ENCODE peak calls at places on chromosomes 16 and 17, in nine cellular contexts. N, P, F, Q, L, Z, S, C and A are unnamed samples.

GRCh38 chr17:20935740-20936139 is 107.1 kb downstream of the USP22 start:
- DNase-seq in N (no peak), P (peak), F (peak), Q (no peak), L (no peak), Z (peak), S (no peak), C (no peak), A (peak)

GRCh38 chr16:86575754-86576557 is 2.4 kb upstream of the FOXL1 start:
- DNase-seq in N (peak), P (peak), F (peak), Q (peak), L (peak), Z (peak), S (peak), C (peak), A (no peak)

GRCh38 chr16:53041196-53041977 is 11.3 kb downstream of the CHD9NB start:
- DNase-seq in N (peak), P (no peak), F (no peak), Q (peak), L (peak), Z (no peak), S (peak), C (no peak), A (no peak)

GRCh38 chr16:69465083-69465721 is 40.8 kb downstream of the CYB5B start:
- DNase-seq in N (peak), P (no peak), F (no peak), Q (no peak), L (peak), Z (no peak), S (no peak), C (peak), A (no peak)

GRCh38 chr16:22217890-22218730 is 12.0 kb downstream of the EEF2K start:
- DNase-seq in N (no peak), P (no peak), F (no peak), Q (no peak), L (peak), Z (no peak), S (peak), C (no peak), A (no peak)

GRCh38 chr17:9816472-9816871 is 5.4 kb downstream of the GSG1L2 start:
- DNase-seq in N (no peak), P (no peak), F (no peak), Q (no peak), L (no peak), Z (no peak), S (no peak), C (no peak), A (no peak)

GRCh38 chr17:63700528-63701441 is 860 bp upstream of the LIMD2 start:
- DNase-seq in N (peak), P (peak), F (no peak), Q (no peak), L (peak), Z (no peak), S (peak), C (peak), A (no peak)

GRCh38 chr16:54750249-54750648 is 180.4 kb upstream of the IRX5 start:
- DNase-seq in N (no peak), P (no peak), F (no peak), Q (no peak), L (no peak), Z (no peak), S (no peak), C (no peak), A (no peak)

GRCh38 chr17:44362479-44362963 is 1.1 kb downstream of the FAM171A2 start:
- DNase-seq in N (no peak), P (peak), F (no peak), Q (no peak), L (no peak), Z (no peak), S (no peak), C (no peak), A (no peak)

GRCh38 chr16:1667271-1667670 is 10.8 kb upstream of the JPT2 start:
- DNase-seq in N (no peak), P (no peak), F (no peak), Q (no peak), L (no peak), Z (no peak), S (no peak), C (no peak), A (no peak)

GRCh38 chr17:34719569-34719968 is 140.2 kb downstream of the TMEM132E start:
- DNase-seq in N (no peak), P (no peak), F (no peak), Q (no peak), L (no peak), Z (no peak), S (no peak), C (no peak), A (no peak)

GRCh38 chr16:55088098-55088497 is 157.4 kb downstream of the IRX5 start:
- DNase-seq in N (no peak), P (no peak), F (no peak), Q (no peak), L (no peak), Z (no peak), S (no peak), C (no peak), A (no peak)

GRCh38 chr17:78322327-78322857 is 37.5 kb downstream of the SOCS3 start:
- DNase-seq in N (no peak), P (peak), F (no peak), Q (no peak), L (no peak), Z (no peak), S (no peak), C (no peak), A (no peak)

GRCh38 chr16:53156516-53156915 is 101.7 kb downstream of the CHD9 start:
- DNase-seq in N (no peak), P (peak), F (peak), Q (no peak), L (no peak), Z (no peak), S (no peak), C (no peak), A (no peak)

GRCh38 chr17:30393491-30393890 is 14.8 kb downstream of the CPD start:
- DNase-seq in N (no peak), P (no peak), F (no peak), Q (no peak), L (no peak), Z (no peak), S (no peak), C (no peak), A (no peak)

GRCh38 chr17:54901230-54901847 is 687 bp downstream of the TOM1L1 start:
- DNase-seq in N (no peak), P (peak), F (peak), Q (no peak), L (no peak), Z (no peak), S (no peak), C (no peak), A (no peak)

GRCh38 chr17:42329025-42329976 is 41.0 kb downstream of the STAT5A start:
- DNase-seq in N (no peak), P (peak), F (no peak), Q (no peak), L (no peak), Z (peak), S (peak), C (no peak), A (no peak)

GRCh38 chr16:86664518-86665318 is 86.4 kb downstream of the FOXL1 start:
- DNase-seq in N (no peak), P (peak), F (peak), Q (no peak), L (peak), Z (peak), S (no peak), C (no peak), A (no peak)

GRCh38 chr16:21100447-21100846 is 50.2 kb downstream of the DNAH3 start:
- DNase-seq in N (no peak), P (peak), F (no peak), Q (no peak), L (no peak), Z (peak), S (no peak), C (no peak), A (no peak)

GRCh38 chr16:86928517-86929148 is 350.3 kb downstream of the FOXL1 start:
- DNase-seq in N (no peak), P (no peak), F (no peak), Q (no peak), L (peak), Z (no peak), S (no peak), C (peak), A (no peak)

GRCh38 chr17:35345926-35346771 is 27.3 kb downstream of the SLFN11 start:
- DNase-seq in N (no peak), P (peak), F (peak), Q (peak), L (no peak), Z (no peak), S (peak), C (peak), A (no peak)

GRCh38 chr17:75344664-75345063 is 55.4 kb upstream of the SLC25A19 start:
- DNase-seq in N (no peak), P (no peak), F (no peak), Q (no peak), L (peak), Z (no peak), S (no peak), C (no peak), A (no peak)

GRCh38 chr17:29828676-29829291 is 101.2 kb downstream of the SSH2 start:
- DNase-seq in N (no peak), P (no peak), F (no peak), Q (no peak), L (no peak), Z (no peak), S (no peak), C (no peak), A (no peak)

GRCh38 chr17:7336240-7337175 is at the start of gene ACAP1:
- DNase-seq in N (no peak), P (no peak), F (no peak), Q (no peak), L (peak), Z (no peak), S (no peak), C (no peak), A (peak)

GRCh38 chr16:5738586-5738985 is 641.0 kb upstream of the EEF2KMT start:
- DNase-seq in N (no peak), P (no peak), F (no peak), Q (no peak), L (no peak), Z (no peak), S (no peak), C (no peak), A (no peak)
- H3K4me3 ChIP-seq in N (no peak), P (no peak), F (no peak), Q (no peak), L (no peak), Z (no peak), S (no peak), C (no peak), A (no peak)

GRCh38 chr16:46621006-46621629 is at the start of gene SHCBP1:
- DNase-seq in N (peak), P (peak), F (peak), Q (peak), L (peak), Z (peak), S (peak), C (peak), A (peak)

GRCh38 chr16:46621902-46622676 is 910 bp upstream of the SHCBP1 start:
- DNase-seq in N (no peak), P (no peak), F (no peak), Q (no peak), L (no peak), Z (no peak), S (no peak), C (no peak), A (no peak)

GRCh38 chr16:46620265-46621005 is 744 bp downstream of the SHCBP1 start:
- DNase-seq in N (no peak), P (peak), F (no peak), Q (no peak), L (peak), Z (no peak), S (no peak), C (no peak), A (peak)

DNA sequence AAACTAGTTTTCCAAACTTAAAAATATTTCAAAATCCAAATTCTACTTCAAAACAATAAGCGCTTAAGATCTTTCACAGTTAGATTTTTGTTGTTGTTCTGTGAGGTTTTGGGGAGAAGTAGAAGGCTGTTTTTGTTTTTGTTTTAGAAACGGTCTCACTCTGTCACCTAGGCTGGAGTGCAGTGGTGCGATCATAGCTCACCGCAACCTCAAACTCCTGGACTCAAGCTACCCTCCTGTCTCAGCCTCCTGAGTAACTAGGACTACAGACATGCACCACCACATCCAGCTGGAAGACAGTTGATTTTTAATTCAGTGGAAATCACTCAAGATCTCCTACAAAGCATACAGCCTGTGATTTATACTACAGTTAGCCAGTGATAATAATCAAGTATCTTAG is 2.7 kb downstream of the SHCBP1 start:
- DNase-seq in N (no peak), P (no peak), F (no peak), Q (no peak), L (peak), Z (no peak), S (no peak), C (no peak), A (no peak)
- H3K4me3 ChIP-seq in N (no peak), P (no peak), F (no peak), Q (no peak), L (peak), Z (no peak), S (no peak), C (no peak), A (no peak)

DNA sequence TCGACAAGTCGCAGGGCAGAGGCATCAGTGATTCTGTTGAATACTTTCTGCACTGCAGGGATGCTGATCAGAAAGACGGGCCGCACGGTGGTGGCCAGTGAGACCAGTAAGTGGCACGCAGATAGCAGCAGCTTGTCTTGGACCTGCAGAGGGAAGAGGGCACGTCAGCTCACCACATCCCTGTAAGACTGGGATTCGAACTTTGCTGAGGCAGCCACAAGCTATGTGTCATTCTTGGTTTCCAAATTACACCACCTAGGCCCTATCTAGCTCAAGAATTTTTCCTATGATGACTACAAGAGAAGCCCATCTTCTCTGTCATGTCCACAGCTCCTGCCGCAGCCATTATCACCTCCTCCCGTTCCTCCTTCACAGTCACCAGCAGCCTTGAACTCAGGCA is 49.4 kb upstream of the GSG1L start:
- DNase-seq in N (no peak), P (no peak), F (no peak), Q (no peak), L (no peak), Z (no peak), S (no peak), C (no peak), A (no peak)
- H3K4me3 ChIP-seq in N (no peak), P (no peak), F (no peak), Q (no peak), L (no peak), Z (no peak), S (no peak), C (no peak), A (no peak)

GRCh38 chr16:67989322-67990017 is 9.2 kb upstream of the DPEP3 start:
- DNase-seq in N (no peak), P (no peak), F (no peak), Q (no peak), L (peak), Z (no peak), S (no peak), C (no peak), A (no peak)

GRCh38 chr16:67990018-67990386 is 9.3 kb downstream of the DPEP2 start:
- DNase-seq in N (no peak), P (no peak), F (no peak), Q (no peak), L (no peak), Z (no peak), S (no peak), C (no peak), A (no peak)

GRCh38 chr16:67995423-67995822 is 3.9 kb downstream of the DPEP2 start:
- DNase-seq in N (no peak), P (no peak), F (no peak), Q (no peak), L (peak), Z (no peak), S (no peak), C (no peak), A (no peak)

GRCh38 chr16:67993207-67994036 is 5.9 kb downstream of the DPEP2 start:
- DNase-seq in N (peak), P (peak), F (no peak), Q (peak), L (peak), Z (no peak), S (peak), C (peak), A (peak)

GRCh38 chr16:67992661-67993206 is 6.5 kb downstream of the DPEP2 start:
- DNase-seq in N (no peak), P (no peak), F (no peak), Q (no peak), L (peak), Z (no peak), S (no peak), C (no peak), A (no peak)
- H3K4me3 ChIP-seq in N (no peak), P (no peak), F (no peak), Q (no peak), L (no peak), Z (no peak), S (no peak), C (no peak), A (peak)

GRCh38 chr17:80339118-80339517 is 75.8 kb upstream of the ENDOV start:
- DNase-seq in N (no peak), P (no peak), F (no peak), Q (no peak), L (no peak), Z (no peak), S (no peak), C (no peak), A (no peak)

GRCh38 chr17:80331820-80332219 is 71.2 kb downstream of the RNF213 start:
- DNase-seq in N (no peak), P (no peak), F (no peak), Q (no peak), L (no peak), Z (no peak), S (peak), C (no peak), A (no peak)

GRCh38 chr17:80339731-80340456 is 75.1 kb upstream of the ENDOV start:
- DNase-seq in N (no peak), P (no peak), F (no peak), Q (no peak), L (no peak), Z (no peak), S (no peak), C (no peak), A (no peak)

GRCh38 chr17:80337195-80337895 is 76.7 kb downstream of the RNF213 start:
- DNase-seq in N (no peak), P (no peak), F (no peak), Q (no peak), L (no peak), Z (no peak), S (peak), C (no peak), A (no peak)
- H3K4me3 ChIP-seq in N (no peak), P (no peak), F (no peak), Q (no peak), L (no peak), Z (no peak), S (no peak), C (no peak), A (no peak)

GRCh38 chr17:81039854-81040758 is 5.2 kb downstream of the BAIAP2 start:
- DNase-seq in N (peak), P (peak), F (no peak), Q (no peak), L (no peak), Z (no peak), S (no peak), C (no peak), A (no peak)
- H3K4me3 ChIP-seq in N (no peak), P (peak), F (no peak), Q (no peak), L (no peak), Z (peak), S (no peak), C (no peak), A (no peak)